ENCODE peak calls at places on chromosome 4, in five cellular contexts. C is IMR-90, A is psoas muscle, O is A549, J is mucosa of descending colon. I is an unnamed sample.

GRCh38 chr4:150262611-150263010 is 184.4 kb downstream of the DCLK2 start:
- DNase-seq in O (no peak), C (no peak), A (no peak), J (no peak), I (no peak)

GRCh38 chr4:45120163-45120562 is 393.8 kb upstream of the GNPDA2 start:
- DNase-seq in A (no peak), J (no peak), C (no peak), O (no peak), I (no peak)

GRCh38 chr4:99844048-99844447 is 27.4 kb downstream of the DAPP1 start:
- DNase-seq in A (no peak), C (no peak), O (no peak), J (no peak), I (no peak)

GRCh38 chr4:113822555-113823290 is 61.2 kb upstream of the CAMK2D start:
- DNase-seq in O (no peak), J (no peak), C (no peak), A (no peak), I (no peak)

GRCh38 chr4:121256346-121256745 is 92.2 kb upstream of the TNIP3 start:
- DNase-seq in J (no peak), C (peak; percentile 80), A (no peak), O (no peak), I (no peak)

GRCh38 chr4:164802301-164802700 is 48.4 kb downstream of the SMIM31 start:
- DNase-seq in J (no peak), A (no peak), C (no peak), O (no peak), I (no peak)

GRCh38 chr4:101322743-101323142 is 24.6 kb downstream of the PPP3CA start:
- DNase-seq in O (no peak), C (no peak), A (no peak), J (no peak), I (no peak)

GRCh38 chr4:113293043-113293560 is 243.6 kb downstream of the ANK2 start:
- DNase-seq in J (no peak), A (peak; percentile 18), C (peak; percentile 68), O (no peak), I (no peak)

GRCh38 chr4:150149381-150149780 is 71.1 kb downstream of the DCLK2 start:
- DNase-seq in J (no peak), O (no peak), C (no peak), A (no peak), I (no peak)

GRCh38 chr4:144709793-144710525 is 64.0 kb downstream of the HHIP start:
- DNase-seq in O (peak; percentile 44), C (peak; percentile 66), J (no peak), A (no peak), I (no peak)

GRCh38 chr4:173448557-173448918 is 49.6 kb upstream of the SCRG1 start:
- DNase-seq in A (no peak), O (no peak), J (no peak), C (peak; percentile 33), I (no peak)

GRCh38 chr4:74539043-74539790 is 94.3 kb downstream of the AREG start:
- DNase-seq in J (no peak), A (no peak), O (peak; percentile 64), C (no peak), I (no peak)

GRCh38 chr4:167102475-167102874 is 131.8 kb downstream of the SPOCK3 start:
- DNase-seq in A (no peak), J (no peak), C (no peak), O (no peak), I (no peak)

GRCh38 chr4:123783091-123783765 is 386.6 kb downstream of the SPRY1 start:
- DNase-seq in A (no peak), O (no peak), J (no peak), C (peak; percentile 80), I (no peak)

GRCh38 chr4:123786159-123786915 is 389.7 kb downstream of the SPRY1 start:
- DNase-seq in O (no peak), A (no peak), C (no peak), J (no peak), I (no peak)

GRCh38 chr4:123785515-123785914 is 388.9 kb downstream of the SPRY1 start:
- DNase-seq in J (no peak), A (peak; percentile 83), C (peak; percentile 96), O (no peak), I (no peak)

GRCh38 chr4:123783936-123784335 is 387.3 kb downstream of the SPRY1 start:
- DNase-seq in J (no peak), O (no peak), C (peak; percentile 78), A (no peak), I (no peak)

DNA sequence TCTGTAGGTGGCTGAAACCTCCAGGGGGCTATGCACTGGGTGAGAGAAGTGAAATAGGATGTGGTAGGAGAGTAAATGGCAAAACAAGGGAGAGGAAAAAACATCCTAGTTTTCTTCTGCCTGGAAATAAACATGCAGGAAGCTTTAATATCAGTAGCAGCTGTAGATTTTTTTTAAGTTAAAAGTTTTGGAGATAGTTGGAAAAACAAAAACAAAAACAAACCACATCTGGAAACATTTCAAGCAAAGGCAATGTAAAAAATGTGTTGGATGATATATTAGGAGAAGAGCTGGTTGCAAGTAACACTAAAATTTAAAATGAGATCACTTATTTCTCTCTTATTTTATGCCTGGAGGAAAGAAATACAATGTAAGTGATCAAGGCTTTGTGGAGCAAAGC is 388.0 kb downstream of the SPRY1 start:
- DNase-seq in J (no peak), A (no peak), O (no peak), C (no peak), I (no peak)
- H3K4me1 ChIP-seq in J (no peaks in the 10 kb centered on the region), A (peaks cover 36% of the 10 kb centered on the region), O (no peaks in the 10 kb centered on the region), C (peaks cover 21% of the 10 kb centered on the region), I (peaks cover 18% of the 10 kb centered on the region)

DNA sequence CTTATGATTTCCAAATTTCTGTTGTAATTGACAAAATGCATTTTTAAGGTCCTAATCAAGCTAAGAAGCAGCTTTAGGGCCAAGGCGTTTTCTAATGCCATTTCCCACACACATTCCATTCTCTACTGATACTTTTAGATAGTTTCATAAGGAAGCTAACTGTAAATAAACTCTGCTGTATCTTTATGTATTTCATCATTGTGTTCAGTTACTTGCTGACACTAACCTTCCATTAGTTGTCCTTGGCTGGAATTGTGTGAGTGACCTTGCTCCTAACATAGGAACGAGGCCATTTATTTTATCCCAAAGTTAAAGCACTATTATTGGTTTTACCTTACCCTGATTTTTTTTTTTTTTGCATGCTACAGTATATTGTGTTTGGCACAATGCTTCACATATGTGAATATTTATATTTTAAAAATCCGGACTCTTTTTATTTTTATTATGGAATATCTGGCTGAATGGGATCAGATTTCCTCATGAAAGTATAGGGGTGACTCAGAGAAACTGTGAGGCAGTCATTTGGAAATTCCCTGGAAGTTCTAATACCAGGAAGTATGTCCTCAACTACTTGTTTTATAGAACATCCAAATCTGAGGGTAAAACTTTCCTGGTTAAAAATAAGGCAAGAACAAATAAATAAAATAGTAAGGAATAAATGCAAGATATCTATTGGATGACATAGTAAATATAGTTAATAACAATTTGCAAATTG is 62.7 kb upstream of the SORBS2 start:
- DNase-seq in A (no peak), O (peak; percentile 21), J (no peak), C (peak; percentile 81), I (no peak)
- H3K4me1 ChIP-seq in A (no peaks in the 10 kb centered on the region), O (peaks cover 8% of the 10 kb centered on the region), J (no peaks in the 10 kb centered on the region), C (no peaks in the 10 kb centered on the region), I (peaks cover 4% of the 10 kb centered on the region)

DNA sequence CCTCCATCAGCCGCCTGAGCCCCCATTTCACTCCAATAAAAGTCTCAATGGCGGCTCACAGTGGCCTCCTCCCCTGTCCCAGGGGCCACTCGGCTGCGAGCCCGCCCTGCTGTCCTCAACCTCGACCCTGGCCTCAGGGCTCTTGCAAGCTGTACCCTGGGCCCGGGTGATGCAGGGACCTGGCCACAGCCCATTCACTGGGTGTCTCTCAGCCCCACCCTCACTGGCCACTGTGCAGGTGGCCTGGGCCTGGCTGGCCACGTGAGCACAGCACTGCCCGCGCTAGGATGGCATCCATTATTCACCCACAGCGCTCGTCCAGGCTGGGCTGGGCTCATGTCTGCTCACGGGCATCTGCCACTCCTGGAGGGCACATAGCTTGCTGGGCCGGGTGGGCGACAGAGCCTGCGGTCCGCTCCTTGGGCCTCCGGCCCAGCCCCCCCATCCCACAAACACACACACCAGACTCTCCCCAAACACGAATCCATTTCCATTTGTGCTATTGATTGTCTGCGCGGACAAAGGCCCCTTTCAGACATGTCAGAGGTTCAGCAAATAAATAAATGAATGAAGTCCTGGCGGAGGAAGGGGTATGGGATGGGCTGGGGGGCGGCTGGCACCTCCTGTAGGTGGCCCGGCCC is 16.5 kb upstream of the FGFR3 start:
- DNase-seq in J (no peak), O (no peak), C (no peak), A (no peak), I (no peak)
- H3K4me1 ChIP-seq in J (no peaks in the 10 kb centered on the region), O (peaks cover 25% of the 10 kb centered on the region), C (peaks cover 6% of the 10 kb centered on the region), A (no peaks in the 10 kb centered on the region), I (no peaks in the 10 kb centered on the region)

DNA sequence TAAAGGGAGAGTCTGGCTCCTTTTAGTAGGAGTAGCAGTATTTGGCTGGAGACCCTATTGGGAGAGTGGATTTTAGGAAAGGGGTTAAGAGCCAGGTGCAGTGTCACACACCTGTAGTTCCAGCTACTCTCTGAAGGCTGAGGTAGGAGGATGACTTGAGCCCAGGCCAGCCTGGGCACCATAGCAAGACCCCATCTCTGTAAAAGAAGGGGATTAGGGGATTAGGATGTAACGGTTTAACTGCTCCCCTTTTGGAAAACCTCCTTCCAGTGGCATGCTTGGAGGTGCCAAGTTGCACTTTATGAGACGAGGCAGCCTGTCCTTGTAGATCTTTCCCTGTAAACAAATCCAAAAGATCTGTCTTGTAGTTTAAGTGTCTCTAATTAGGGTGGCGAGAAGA is 140.0 kb downstream of the KLHL8 start:
- DNase-seq in C (no peak), A (no peak), O (no peak), J (no peak), I (no peak)
- H3K4me1 ChIP-seq in C (peaks cover 10% of the 10 kb centered on the region), A (peaks cover 90% of the 10 kb centered on the region), O (peaks cover 23% of the 10 kb centered on the region), J (peaks cover 15% of the 10 kb centered on the region), I (peaks cover 46% of the 10 kb centered on the region)

GRCh38 chr4:87916636-87917035 is 58.9 kb upstream of the SPP1 start:
- DNase-seq in C (no peak), A (no peak), O (no peak), J (no peak), I (no peak)

GRCh38 chr4:87912164-87913004 is 63.1 kb upstream of the SPP1 start:
- DNase-seq in J (no peak), O (no peak), C (no peak), A (no peak), I (no peak)

GRCh38 chr4:87913871-87914270 is 61.6 kb upstream of the SPP1 start:
- DNase-seq in A (no peak), C (no peak), O (no peak), J (no peak), I (no peak)

GRCh38 chr4:87918314-87919058 is 57.0 kb upstream of the SPP1 start:
- DNase-seq in A (no peak), C (no peak), J (no peak), O (no peak), I (no peak)

DNA sequence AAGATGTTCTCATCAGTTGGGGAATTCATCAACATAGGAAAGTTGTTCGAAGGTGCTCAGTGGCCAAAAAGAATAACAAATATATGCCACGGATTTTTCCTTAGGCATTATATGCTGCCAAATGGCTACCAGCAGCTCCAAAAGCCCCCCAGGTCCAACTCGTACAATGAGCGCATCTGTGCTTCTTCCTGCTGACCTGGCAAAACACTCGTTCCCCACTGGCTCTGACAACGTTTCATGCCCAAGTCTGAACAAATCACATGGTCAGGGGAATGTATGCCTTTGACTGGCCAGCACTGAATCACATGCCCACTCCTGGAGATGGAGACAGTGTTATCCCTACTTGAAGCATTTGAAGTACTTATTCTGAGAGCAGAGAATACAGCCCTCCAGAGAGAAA is 59.9 kb upstream of the SPP1 start:
- DNase-seq in J (no peak), O (no peak), A (no peak), C (no peak), I (no peak)
- H3K4me1 ChIP-seq in J (no peaks in the 10 kb centered on the region), O (peaks cover 20% of the 10 kb centered on the region), A (no peaks in the 10 kb centered on the region), C (no peaks in the 10 kb centered on the region), I (peaks cover 23% of the 10 kb centered on the region)